ENCODE peak calls at places on chromosomes 2 and 18, in ten cellular contexts. One of them, this sample, is unnamed.

GRCh38 chr2:5940596-5941535 is 248.7 kb downstream of the SOX11 start:
- DNase-seq in lower leg skin: no peak
- DNase-seq in left lung: no peak
- DNase-seq in C1 segment of cervical spinal cord: no peak
- DNase-seq in M059J: no peak
- DNase-seq in NCI-H1105 treated with DMSO at 0.1 percent for 48 hours: no peak
- DNase-seq in omental fat pad: no peak
- DNase-seq in left kidney: no peak
- DNase-seq in HFF-Myc: no peak
- DNase-seq in H9: no peak
- DNase-seq in this sample: no peak

GRCh38 chr2:70668432-70668831 is 99.6 kb downstream of the ADD2 start:
- DNase-seq in NCI-H1105 treated with DMSO at 0.1 percent for 48 hours: no peak
- DNase-seq in left kidney: no peak
- DNase-seq in H9: no peak
- DNase-seq in omental fat pad: no peak
- DNase-seq in HFF-Myc: no peak
- DNase-seq in C1 segment of cervical spinal cord: no peak
- DNase-seq in lower leg skin: no peak
- DNase-seq in left lung: no peak
- DNase-seq in M059J: no peak
- DNase-seq in this sample: no peak

GRCh38 chr2:170052151-170052550 is 125.8 kb upstream of the MYO3B start:
- DNase-seq in H9: no peak
- DNase-seq in C1 segment of cervical spinal cord: no peak
- DNase-seq in NCI-H1105 treated with DMSO at 0.1 percent for 48 hours: no peak
- DNase-seq in M059J: peak
- DNase-seq in left lung: no peak
- DNase-seq in lower leg skin: no peak
- DNase-seq in left kidney: no peak
- DNase-seq in omental fat pad: no peak
- DNase-seq in HFF-Myc: no peak
- DNase-seq in this sample: no peak

GRCh38 chr2:106841886-106842645 is 43.9 kb downstream of the ST6GAL2 start:
- DNase-seq in left kidney: no peak
- DNase-seq in HFF-Myc: no peak
- DNase-seq in omental fat pad: no peak
- DNase-seq in C1 segment of cervical spinal cord: no peak
- DNase-seq in lower leg skin: no peak
- DNase-seq in H9: no peak
- DNase-seq in left lung: no peak
- DNase-seq in NCI-H1105 treated with DMSO at 0.1 percent for 48 hours: peak
- DNase-seq in M059J: no peak
- DNase-seq in this sample: no peak

GRCh38 chr18:42706618-42707017 is 408.9 kb downstream of the RIT2 start:
- DNase-seq in HFF-Myc: no peak
- DNase-seq in lower leg skin: peak
- DNase-seq in NCI-H1105 treated with DMSO at 0.1 percent for 48 hours: peak
- DNase-seq in left lung: no peak
- DNase-seq in H9: peak
- DNase-seq in M059J: peak
- DNase-seq in left kidney: peak
- DNase-seq in C1 segment of cervical spinal cord: no peak
- DNase-seq in omental fat pad: no peak
- DNase-seq in this sample: peak

GRCh38 chr2:19933351-19933981 is 31.7 kb upstream of the TTC32 start:
- DNase-seq in NCI-H1105 treated with DMSO at 0.1 percent for 48 hours: no peak
- DNase-seq in omental fat pad: no peak
- DNase-seq in M059J: peak
- DNase-seq in left lung: no peak
- DNase-seq in HFF-Myc: peak
- DNase-seq in H9: no peak
- DNase-seq in C1 segment of cervical spinal cord: no peak
- DNase-seq in left kidney: peak
- DNase-seq in lower leg skin: no peak
- DNase-seq in this sample: no peak

GRCh38 chr2:190205643-190206042 is 114.0 kb downstream of the HIBCH start:
- DNase-seq in H9: no peak
- DNase-seq in lower leg skin: no peak
- DNase-seq in left kidney: peak
- DNase-seq in omental fat pad: no peak
- DNase-seq in left lung: no peak
- DNase-seq in HFF-Myc: no peak
- DNase-seq in C1 segment of cervical spinal cord: no peak
- DNase-seq in M059J: no peak
- DNase-seq in NCI-H1105 treated with DMSO at 0.1 percent for 48 hours: no peak
- DNase-seq in this sample: no peak

GRCh38 chr2:172427990-172428840 is 829 bp downstream of the ITGA6 start:
- DNase-seq in NCI-H1105 treated with DMSO at 0.1 percent for 48 hours: peak
- DNase-seq in left kidney: peak
- DNase-seq in HFF-Myc: no peak
- DNase-seq in H9: peak
- DNase-seq in left lung: peak
- DNase-seq in C1 segment of cervical spinal cord: no peak
- DNase-seq in lower leg skin: no peak
- DNase-seq in M059J: peak
- DNase-seq in omental fat pad: no peak
- DNase-seq in this sample: peak

GRCh38 chr2:210477496-210477895 is 937 bp upstream of the LANCL1 start:
- DNase-seq in omental fat pad: no peak
- DNase-seq in C1 segment of cervical spinal cord: no peak
- DNase-seq in M059J: peak
- DNase-seq in left lung: no peak
- DNase-seq in lower leg skin: peak
- DNase-seq in H9: peak
- DNase-seq in left kidney: peak
- DNase-seq in HFF-Myc: peak
- DNase-seq in NCI-H1105 treated with DMSO at 0.1 percent for 48 hours: no peak
- DNase-seq in this sample: peak

GRCh38 chr2:128457716-128458115 is 139.0 kb upstream of the HS6ST1 start:
- DNase-seq in lower leg skin: no peak
- DNase-seq in omental fat pad: no peak
- DNase-seq in NCI-H1105 treated with DMSO at 0.1 percent for 48 hours: no peak
- DNase-seq in H9: no peak
- DNase-seq in C1 segment of cervical spinal cord: no peak
- DNase-seq in left lung: no peak
- DNase-seq in M059J: no peak
- DNase-seq in HFF-Myc: no peak
- DNase-seq in left kidney: no peak
- DNase-seq in this sample: no peak

GRCh38 chr2:141384676-141385075 is 746.1 kb downstream of the LRP1B start:
- DNase-seq in M059J: no peak
- DNase-seq in lower leg skin: no peak
- DNase-seq in left kidney: no peak
- DNase-seq in left lung: no peak
- DNase-seq in C1 segment of cervical spinal cord: no peak
- DNase-seq in HFF-Myc: no peak
- DNase-seq in omental fat pad: no peak
- DNase-seq in NCI-H1105 treated with DMSO at 0.1 percent for 48 hours: no peak
- DNase-seq in H9: no peak
- DNase-seq in this sample: no peak

GRCh38 chr18:59428018-59428417 is 69.0 kb upstream of the LMAN1 start:
- DNase-seq in C1 segment of cervical spinal cord: no peak
- DNase-seq in HFF-Myc: no peak
- DNase-seq in left lung: no peak
- DNase-seq in lower leg skin: no peak
- DNase-seq in NCI-H1105 treated with DMSO at 0.1 percent for 48 hours: no peak
- DNase-seq in left kidney: no peak
- DNase-seq in M059J: no peak
- DNase-seq in omental fat pad: no peak
- DNase-seq in H9: no peak
- DNase-seq in this sample: no peak

GRCh38 chr18:75923169-75923568 is 495.7 kb upstream of the SMIM21 start:
- DNase-seq in left kidney: no peak
- DNase-seq in NCI-H1105 treated with DMSO at 0.1 percent for 48 hours: no peak
- DNase-seq in H9: no peak
- DNase-seq in left lung: peak
- DNase-seq in lower leg skin: peak
- DNase-seq in C1 segment of cervical spinal cord: no peak
- DNase-seq in HFF-Myc: peak
- DNase-seq in M059J: peak
- DNase-seq in omental fat pad: no peak
- DNase-seq in this sample: peak

GRCh38 chr18:49788327-49788908 is 24.9 kb downstream of the ACAA2 start:
- DNase-seq in C1 segment of cervical spinal cord: no peak
- DNase-seq in left lung: no peak
- DNase-seq in lower leg skin: no peak
- DNase-seq in H9: no peak
- DNase-seq in left kidney: no peak
- DNase-seq in NCI-H1105 treated with DMSO at 0.1 percent for 48 hours: no peak
- DNase-seq in HFF-Myc: no peak
- DNase-seq in omental fat pad: no peak
- DNase-seq in M059J: peak
- DNase-seq in this sample: no peak

GRCh38 chr2:27715318-27716165 is 51.9 kb downstream of the SLC4A1AP start:
- DNase-seq in lower leg skin: no peak
- DNase-seq in left lung: no peak
- DNase-seq in H9: no peak
- DNase-seq in NCI-H1105 treated with DMSO at 0.1 percent for 48 hours: peak
- DNase-seq in left kidney: peak
- DNase-seq in omental fat pad: no peak
- DNase-seq in C1 segment of cervical spinal cord: no peak
- DNase-seq in HFF-Myc: no peak
- DNase-seq in M059J: peak
- DNase-seq in this sample: peak

GRCh38 chr18:24199563-24199962 is 60.7 kb downstream of the CABYR start:
- DNase-seq in left lung: no peak
- DNase-seq in lower leg skin: no peak
- DNase-seq in omental fat pad: no peak
- DNase-seq in NCI-H1105 treated with DMSO at 0.1 percent for 48 hours: no peak
- DNase-seq in H9: no peak
- DNase-seq in C1 segment of cervical spinal cord: no peak
- DNase-seq in left kidney: no peak
- DNase-seq in HFF-Myc: no peak
- DNase-seq in M059J: no peak
- DNase-seq in this sample: no peak

GRCh38 chr18:334575-335132 is 66.8 kb upstream of the THOC1 start:
- DNase-seq in left lung: no peak
- DNase-seq in lower leg skin: no peak
- DNase-seq in H9: no peak
- DNase-seq in NCI-H1105 treated with DMSO at 0.1 percent for 48 hours: no peak
- DNase-seq in HFF-Myc: no peak
- DNase-seq in left kidney: no peak
- DNase-seq in omental fat pad: no peak
- DNase-seq in C1 segment of cervical spinal cord: no peak
- DNase-seq in M059J: no peak
- DNase-seq in this sample: no peak

GRCh38 chr2:204665244-204665643 is 120.0 kb downstream of the PARD3B start:
- DNase-seq in HFF-Myc: no peak
- DNase-seq in H9: no peak
- DNase-seq in M059J: peak
- DNase-seq in omental fat pad: no peak
- DNase-seq in NCI-H1105 treated with DMSO at 0.1 percent for 48 hours: no peak
- DNase-seq in lower leg skin: peak
- DNase-seq in left kidney: peak
- DNase-seq in C1 segment of cervical spinal cord: no peak
- DNase-seq in left lung: no peak
- DNase-seq in this sample: no peak

GRCh38 chr2:224865016-224865415 is 148.9 kb upstream of the CCDC195 start:
- DNase-seq in NCI-H1105 treated with DMSO at 0.1 percent for 48 hours: no peak
- DNase-seq in left kidney: peak
- DNase-seq in M059J: no peak
- DNase-seq in left lung: no peak
- DNase-seq in omental fat pad: no peak
- DNase-seq in H9: no peak
- DNase-seq in lower leg skin: no peak
- DNase-seq in C1 segment of cervical spinal cord: no peak
- DNase-seq in HFF-Myc: no peak
- DNase-seq in this sample: no peak

GRCh38 chr2:88932677-88933076 is 241.2 kb downstream of the RPIA start:
- DNase-seq in left lung: no peak
- DNase-seq in left kidney: no peak
- DNase-seq in H9: no peak
- DNase-seq in lower leg skin: no peak
- DNase-seq in HFF-Myc: no peak
- DNase-seq in C1 segment of cervical spinal cord: no peak
- DNase-seq in omental fat pad: no peak
- DNase-seq in M059J: no peak
- DNase-seq in NCI-H1105 treated with DMSO at 0.1 percent for 48 hours: no peak
- DNase-seq in this sample: no peak

GRCh38 chr2:206993964-206994363 is 54.6 kb downstream of the CPO start:
- DNase-seq in lower leg skin: no peak
- DNase-seq in H9: no peak
- DNase-seq in HFF-Myc: peak
- DNase-seq in omental fat pad: no peak
- DNase-seq in C1 segment of cervical spinal cord: no peak
- DNase-seq in NCI-H1105 treated with DMSO at 0.1 percent for 48 hours: no peak
- DNase-seq in M059J: peak
- DNase-seq in left kidney: no peak
- DNase-seq in left lung: peak
- DNase-seq in this sample: no peak

GRCh38 chr2:207167129-207167923 is 1.6 kb upstream of the KLF7 start:
- DNase-seq in left kidney: no peak
- DNase-seq in left lung: no peak
- DNase-seq in H9: no peak
- DNase-seq in C1 segment of cervical spinal cord: no peak
- DNase-seq in HFF-Myc: no peak
- DNase-seq in lower leg skin: no peak
- DNase-seq in M059J: peak
- DNase-seq in omental fat pad: no peak
- DNase-seq in NCI-H1105 treated with DMSO at 0.1 percent for 48 hours: no peak
- DNase-seq in this sample: no peak

GRCh38 chr2:50769416-50769815 is 262.5 kb downstream of the NRXN1 start:
- DNase-seq in H9: no peak
- DNase-seq in omental fat pad: no peak
- DNase-seq in left lung: no peak
- DNase-seq in M059J: no peak
- DNase-seq in C1 segment of cervical spinal cord: no peak
- DNase-seq in left kidney: peak
- DNase-seq in HFF-Myc: no peak
- DNase-seq in NCI-H1105 treated with DMSO at 0.1 percent for 48 hours: peak
- DNase-seq in lower leg skin: no peak
- DNase-seq in this sample: no peak

GRCh38 chr2:171964328-171964727 is 35.4 kb upstream of the METAP1D start:
- DNase-seq in left lung: no peak
- DNase-seq in lower leg skin: no peak
- DNase-seq in NCI-H1105 treated with DMSO at 0.1 percent for 48 hours: peak
- DNase-seq in HFF-Myc: no peak
- DNase-seq in M059J: no peak
- DNase-seq in omental fat pad: no peak
- DNase-seq in left kidney: no peak
- DNase-seq in C1 segment of cervical spinal cord: no peak
- DNase-seq in H9: no peak
- DNase-seq in this sample: no peak

GRCh38 chr2:235006461-235006860 is 54.6 kb downstream of the SH3BP4 start:
- DNase-seq in NCI-H1105 treated with DMSO at 0.1 percent for 48 hours: no peak
- DNase-seq in HFF-Myc: no peak
- DNase-seq in C1 segment of cervical spinal cord: no peak
- DNase-seq in M059J: no peak
- DNase-seq in lower leg skin: no peak
- DNase-seq in left kidney: no peak
- DNase-seq in left lung: no peak
- DNase-seq in omental fat pad: no peak
- DNase-seq in H9: no peak
- DNase-seq in this sample: no peak

GRCh38 chr2:27370816-27371620 is 602 bp downstream of the SNX17 start:
- DNase-seq in M059J: peak
- DNase-seq in NCI-H1105 treated with DMSO at 0.1 percent for 48 hours: no peak
- DNase-seq in HFF-Myc: no peak
- DNase-seq in C1 segment of cervical spinal cord: no peak
- DNase-seq in H9: no peak
- DNase-seq in omental fat pad: no peak
- DNase-seq in lower leg skin: no peak
- DNase-seq in left lung: peak
- DNase-seq in left kidney: peak
- DNase-seq in this sample: peak

GRCh38 chr2:122041455-122041854 is 286.0 kb downstream of the TSN start:
- DNase-seq in M059J: no peak
- DNase-seq in left kidney: no peak
- DNase-seq in lower leg skin: no peak
- DNase-seq in NCI-H1105 treated with DMSO at 0.1 percent for 48 hours: no peak
- DNase-seq in omental fat pad: no peak
- DNase-seq in HFF-Myc: no peak
- DNase-seq in H9: no peak
- DNase-seq in C1 segment of cervical spinal cord: no peak
- DNase-seq in left lung: no peak
- DNase-seq in this sample: no peak